ENCODE peak calls at places on chromosomes 11 and 22, in nine cellular contexts. A is A549; F is activated CD8-positive, alpha-beta T cell treated with anti-CD3 and anti-CD28 coated beads for 36 hours; N is Panc1; X is HCT116; T is PC-3; K is T-cell; R is naive B cell; L is left lung. M is an unnamed sample.

GRCh38 chr11:20451568-20451967 is 64.1 kb downstream of the PRMT3 start:
- ATAC-seq in A (no peak), F (no peak), N (no peak), X (no peak), T (no peak), K (no peak), R (no peak), L (peak), M (no peak)

GRCh38 chr22:37633082-37633692 is 6.3 kb upstream of the SH3BP1 start:
- ATAC-seq in A (no peak), F (peak), N (peak), X (no peak), T (no peak), K (peak), R (peak), L (no peak), M (no peak)

GRCh38 chr11:86623041-86623621 is 49.3 kb downstream of the ME3 start:
- ATAC-seq in A (no peak), F (no peak), N (no peak), X (no peak), T (no peak), K (no peak), R (no peak), L (no peak), M (no peak)

GRCh38 chr11:124669193-124669592 is 4.3 kb downstream of the SIAE start:
- ATAC-seq in A (peak), F (peak), N (peak), X (peak), T (peak), K (no peak), R (no peak), L (peak), M (no peak)

GRCh38 chr22:44707752-44708151 is 5.7 kb downstream of the PRR5 start:
- ATAC-seq in A (no peak), F (no peak), N (no peak), X (no peak), T (peak), K (no peak), R (no peak), L (no peak), M (no peak)

GRCh38 chr11:109342261-109342660 is 79.7 kb upstream of the C11orf87 start:
- ATAC-seq in A (no peak), F (no peak), N (no peak), X (no peak), T (no peak), K (no peak), R (no peak), L (no peak), M (no peak)

GRCh38 chr11:129738242-129738641 is 77.4 kb upstream of the TMEM45B start:
- ATAC-seq in A (no peak), F (no peak), N (no peak), X (no peak), T (no peak), K (no peak), R (no peak), L (no peak), M (no peak)

GRCh38 chr11:128802358-128802981 is 64.6 kb downstream of the KCNJ1 start:
- ATAC-seq in A (peak), F (no peak), N (peak), X (peak), T (peak), K (no peak), R (no peak), L (peak), M (no peak)

GRCh38 chr22:35014812-35015211 is 51.1 kb upstream of the ISX start:
- ATAC-seq in A (no peak), F (no peak), N (no peak), X (no peak), T (no peak), K (no peak), R (no peak), L (no peak), M (no peak)

GRCh38 chr11:2982214-2982613 is 9.9 kb downstream of the NAP1L4 start:
- ATAC-seq in A (no peak), F (peak), N (no peak), X (no peak), T (no peak), K (no peak), R (no peak), L (no peak), M (no peak)

GRCh38 chr11:48182860-48183526 is 33.6 kb upstream of the OR4B1 start:
- ATAC-seq in A (no peak), F (no peak), N (no peak), X (no peak), T (no peak), K (no peak), R (no peak), L (no peak), M (no peak)

GRCh38 chr22:39254789-39255298 is 10.1 kb upstream of the PDGFB start:
- ATAC-seq in A (no peak), F (peak), N (peak), X (peak), T (peak), K (peak), R (peak), L (peak), M (peak)

GRCh38 chr11:113664981-113665710 is 41.0 kb downstream of the TMPRSS5 start:
- ATAC-seq in A (no peak), F (no peak), N (peak), X (no peak), T (peak), K (no peak), R (no peak), L (no peak), M (no peak)

GRCh38 chr22:35452351-35452781 is 52.4 kb downstream of the MCM5 start:
- ATAC-seq in A (no peak), F (no peak), N (no peak), X (no peak), T (peak), K (no peak), R (no peak), L (peak), M (no peak)

GRCh38 chr11:63445720-63446119 is 45.2 kb downstream of the PLAAT5 start:
- ATAC-seq in A (no peak), F (no peak), N (no peak), X (no peak), T (peak), K (no peak), R (no peak), L (no peak), M (no peak)

GRCh38 chr11:111801135-111801534 is 34.9 kb upstream of the PPP2R1B start:
- ATAC-seq in A (no peak), F (no peak), N (no peak), X (no peak), T (no peak), K (no peak), R (no peak), L (peak), M (no peak)

GRCh38 chr11:64037027-64037633 is 1.4 kb downstream of the FLRT1 start:
- ATAC-seq in A (peak), F (no peak), N (peak), X (no peak), T (no peak), K (no peak), R (no peak), L (no peak), M (no peak)

M was measured in gastroesophageal sphincter.